ENCODE peak calls at places on chromosomes 2 and 18, in six cellular contexts. I is amniotic stem cell; X is stimulated activated CD4-positive, alpha-beta T cell treated with anti-CD3 and anti-CD28 coated beads, Interleukin-1b, Interleukin-23, amount 100 ng/mL, for 24 hours; K is foreskin fibroblast; W is cerebellum; G is T-helper 17 cell. J is an unnamed sample.

GRCh38 chr2:174211954-174212353 is 36.4 kb downstream of the OLA1 start:
- DNase-seq in I (no peak), X (no peak), K (no peak), W (no peak), G (no peak), J (no peak)

GRCh38 chr2:239102266-239102665 is 254.4 kb downstream of the TWIST2 start:
- DNase-seq in I (no peak), X (no peak), K (no peak), W (no peak), G (no peak), J (no peak)

GRCh38 chr2:101064868-101065549 is 62.9 kb downstream of the RPL31 start:
- DNase-seq in I (no peak), X (no peak), K (peak), W (no peak), G (no peak), J (peak)

GRCh38 chr2:7057865-7058400 is 140.7 kb downstream of the RNF144A start:
- DNase-seq in I (no peak), X (no peak), K (no peak), W (no peak), G (no peak), J (no peak)

GRCh38 chr2:198657520-198658121 is 800.1 kb downstream of the SATB2 start:
- DNase-seq in I (peak), X (no peak), K (no peak), W (no peak), G (no peak), J (no peak)

GRCh38 chr2:128372621-128373341 is 54.1 kb upstream of the HS6ST1 start:
- DNase-seq in I (no peak), X (no peak), K (no peak), W (no peak), G (no peak), J (no peak)

GRCh38 chr2:86825020-86825727 is 34.5 kb upstream of the CD8A start:
- DNase-seq in I (no peak), X (no peak), K (no peak), W (no peak), G (no peak), J (no peak)

GRCh38 chr18:70154591-70155194 is 50.8 kb downstream of the RTTN start:
- DNase-seq in I (peak), X (no peak), K (peak), W (no peak), G (no peak), J (peak)

GRCh38 chr2:32355976-32356734 is 668 bp upstream of the BIRC6 start:
- DNase-seq in I (no peak), X (no peak), K (no peak), W (no peak), G (no peak), J (peak)

GRCh38 chr2:64463784-64464183 is 9.8 kb downstream of the LGALSL start:
- DNase-seq in I (no peak), X (no peak), K (peak), W (no peak), G (no peak), J (no peak)

GRCh38 chr2:221767106-221767878 is 195.2 kb upstream of the EPHA4 start:
- DNase-seq in I (no peak), X (no peak), K (no peak), W (no peak), G (no peak), J (no peak)

GRCh38 chr2:183123959-183124221 is 353 bp upstream of the NUP35 start:
- DNase-seq in I (no peak), X (no peak), K (no peak), W (no peak), G (no peak), J (peak)

GRCh38 chr2:106156305-106157288 is 37.5 kb downstream of the UXS1 start:
- DNase-seq in I (no peak), X (no peak), K (no peak), W (no peak), G (no peak), J (no peak)

GRCh38 chr2:222844323-222844722 is 16.5 kb upstream of the ACSL3 start:
- DNase-seq in I (no peak), X (no peak), K (peak), W (no peak), G (no peak), J (no peak)

GRCh38 chr18:65124633-65125032 is 626.2 kb upstream of the CDH7 start:
- DNase-seq in I (no peak), X (no peak), K (no peak), W (no peak), G (no peak), J (no peak)

GRCh38 chr2:25387479-25388449 is 46.0 kb upstream of the DNMT3A start:
- DNase-seq in I (no peak), X (no peak), K (no peak), W (no peak), G (no peak), J (no peak)

GRCh38 chr2:58521803-58522602 is 280.9 kb upstream of the FANCL start:
- DNase-seq in I (no peak), X (no peak), K (no peak), W (no peak), G (no peak), J (no peak)

GRCh38 chr2:238379096-238379810 is 47.5 kb upstream of the ASB1 start:
- DNase-seq in I (no peak), X (no peak), K (no peak), W (no peak), G (no peak), J (peak)

GRCh38 chr18:10378688-10379465 is 75.6 kb upstream of the APCDD1 start:
- DNase-seq in I (peak), X (no peak), K (peak), W (no peak), G (no peak), J (no peak)

GRCh38 chr2:109280804-109281203 is 151.8 kb downstream of the SH3RF3 start:
- DNase-seq in I (no peak), X (no peak), K (no peak), W (no peak), G (no peak), J (no peak)

GRCh38 chr18:47912343-47912742 is 18.1 kb downstream of the SMAD2 start:
- DNase-seq in I (no peak), X (no peak), K (no peak), W (peak), G (no peak), J (no peak)

GRCh38 chr2:205852457-205852856 is 170.2 kb downstream of the NRP2 start:
- DNase-seq in I (no peak), X (no peak), K (no peak), W (no peak), G (no peak), J (no peak)

GRCh38 chr2:165470351-165470750 is 853 bp downstream of the CSRNP3 start:
- DNase-seq in I (no peak), X (no peak), K (no peak), W (no peak), G (no peak), J (no peak)

GRCh38 chr2:151728736-151729415 is 5.4 kb downstream of the NEB start:
- DNase-seq in I (no peak), X (no peak), K (no peak), W (peak), G (no peak), J (no peak)

GRCh38 chr2:212539145-212539880 is 711 bp upstream of the ERBB4 start:
- DNase-seq in I (no peak), X (no peak), K (no peak), W (peak), G (no peak), J (peak)

GRCh38 chr2:46717733-46718121 is 197.9 kb downstream of the MCFD2 start:
- DNase-seq in I (no peak), X (no peak), K (no peak), W (no peak), G (no peak), J (no peak)

GRCh38 chr2:119234021-119235019 is 10.7 kb downstream of the STEAP3 start:
- DNase-seq in I (no peak), X (no peak), K (no peak), W (no peak), G (no peak), J (no peak)

GRCh38 chr18:27075828-27076227 is 109.3 kb downstream of the CHST9 start:
- DNase-seq in I (no peak), X (no peak), K (no peak), W (no peak), G (no peak), J (no peak)

GRCh38 chr2:10549196-10549595 is 101.1 kb upstream of the ODC1 start:
- DNase-seq in I (no peak), X (no peak), K (no peak), W (no peak), G (no peak), J (no peak)

GRCh38 chr18:23337599-23338444 is 115.3 kb upstream of the RIOK3 start:
- DNase-seq in I (no peak), X (no peak), K (no peak), W (no peak), G (no peak), J (no peak)

GRCh38 chr2:150859162-150859561 is 371.7 kb upstream of the RND3 start:
- DNase-seq in I (no peak), X (no peak), K (no peak), W (no peak), G (no peak), J (no peak)

GRCh38 chr2:1440581-1440980 is 27.3 kb downstream of the TPO start:
- DNase-seq in I (no peak), X (no peak), K (no peak), W (no peak), G (no peak), J (no peak)

GRCh38 chr2:64695656-64696310 is 42.1 kb upstream of the SERTAD2 start:
- DNase-seq in I (no peak), X (no peak), K (peak), W (no peak), G (no peak), J (no peak)

GRCh38 chr18:74152270-74152669 is 3.9 kb downstream of the TIMM21 start:
- DNase-seq in I (no peak), X (no peak), K (no peak), W (no peak), G (no peak), J (no peak)

GRCh38 chr18:8960740-8961657 is 141.5 kb upstream of the NDUFV2 start:
- DNase-seq in I (no peak), X (no peak), K (peak), W (no peak), G (no peak), J (no peak)

GRCh38 chr2:80028584-80028983 is 276.0 kb downstream of the LRRTM1 start:
- DNase-seq in I (no peak), X (no peak), K (no peak), W (peak), G (no peak), J (no peak)

J was measured in HTR-8/SVneo.